ENCODE peak calls at places on chromosomes 12 and 14, in ten cellular contexts. One of them, this sample, is unnamed.

GRCh38 chr12:39824505-39825198 is 205.0 kb upstream of the ABCD2 start:
- DNase-seq in GM23338: no peak
- DNase-seq in K562: no peak
- DNase-seq in SK-N-SH: peak
- DNase-seq in GM12892: no peak
- DNase-seq in spleen: no peak
- DNase-seq in Panc1: no peak
- DNase-seq in stomach: no peak
- DNase-seq in sigmoid colon: no peak
- DNase-seq in endothelial cell of umbilical vein: peak
- DNase-seq in this sample: no peak

GRCh38 chr12:121789233-121789781 is 4.2 kb downstream of the RHOF start:
- DNase-seq in GM23338: no peak
- DNase-seq in K562: no peak
- DNase-seq in SK-N-SH: no peak
- DNase-seq in GM12892: no peak
- DNase-seq in spleen: peak
- DNase-seq in Panc1: no peak
- DNase-seq in stomach: no peak
- DNase-seq in sigmoid colon: no peak
- DNase-seq in endothelial cell of umbilical vein: no peak
- DNase-seq in this sample: no peak

GRCh38 chr14:33842299-33842698 is 108.6 kb downstream of the EGLN3 start:
- DNase-seq in GM23338: no peak
- DNase-seq in K562: no peak
- DNase-seq in SK-N-SH: no peak
- DNase-seq in GM12892: no peak
- DNase-seq in spleen: no peak
- DNase-seq in Panc1: no peak
- DNase-seq in stomach: no peak
- DNase-seq in sigmoid colon: no peak
- DNase-seq in endothelial cell of umbilical vein: no peak
- DNase-seq in this sample: no peak

GRCh38 chr12:109987615-109988014 is 8.6 kb downstream of the GIT2 start:
- DNase-seq in GM23338: no peak
- DNase-seq in K562: no peak
- DNase-seq in SK-N-SH: no peak
- DNase-seq in GM12892: no peak
- DNase-seq in spleen: no peak
- DNase-seq in Panc1: no peak
- DNase-seq in stomach: no peak
- DNase-seq in sigmoid colon: no peak
- DNase-seq in endothelial cell of umbilical vein: no peak
- DNase-seq in this sample: no peak

GRCh38 chr14:106875503-106875902 is 1349.1 kb downstream of the TMEM121 start:
- DNase-seq in GM23338: no peak
- DNase-seq in K562: no peak
- DNase-seq in SK-N-SH: no peak
- DNase-seq in GM12892: no peak
- DNase-seq in spleen: peak
- DNase-seq in Panc1: no peak
- DNase-seq in stomach: peak
- DNase-seq in sigmoid colon: no peak
- DNase-seq in endothelial cell of umbilical vein: no peak
- DNase-seq in this sample: no peak

GRCh38 chr12:11780521-11781101 is 131.1 kb downstream of the ETV6 start:
- DNase-seq in GM23338: no peak
- DNase-seq in K562: no peak
- DNase-seq in SK-N-SH: no peak
- DNase-seq in GM12892: no peak
- DNase-seq in spleen: no peak
- DNase-seq in Panc1: no peak
- DNase-seq in stomach: no peak
- DNase-seq in sigmoid colon: no peak
- DNase-seq in endothelial cell of umbilical vein: no peak
- DNase-seq in this sample: no peak

GRCh38 chr14:29925106-29925722 is 2.4 kb downstream of the PRKD1 start:
- DNase-seq in GM23338: peak
- DNase-seq in K562: no peak
- DNase-seq in SK-N-SH: no peak
- DNase-seq in GM12892: no peak
- DNase-seq in spleen: no peak
- DNase-seq in Panc1: no peak
- DNase-seq in stomach: no peak
- DNase-seq in sigmoid colon: no peak
- DNase-seq in endothelial cell of umbilical vein: no peak
- DNase-seq in this sample: no peak

GRCh38 chr14:96160030-96160912 is 44.4 kb upstream of the BDKRB2 start:
- DNase-seq in GM23338: no peak
- DNase-seq in K562: no peak
- DNase-seq in SK-N-SH: no peak
- DNase-seq in GM12892: no peak
- DNase-seq in spleen: no peak
- DNase-seq in Panc1: no peak
- DNase-seq in stomach: peak
- DNase-seq in sigmoid colon: no peak
- DNase-seq in endothelial cell of umbilical vein: no peak
- DNase-seq in this sample: no peak

GRCh38 chr14:32259368-32260013 is 56.4 kb upstream of the RNU6-8 start:
- DNase-seq in GM23338: peak
- DNase-seq in K562: peak
- DNase-seq in SK-N-SH: peak
- DNase-seq in GM12892: peak
- DNase-seq in spleen: no peak
- DNase-seq in Panc1: no peak
- DNase-seq in stomach: no peak
- DNase-seq in sigmoid colon: no peak
- DNase-seq in endothelial cell of umbilical vein: peak
- DNase-seq in this sample: no peak

GRCh38 chr12:113980537-113981337 is 14.6 kb upstream of the RBM19 start:
- DNase-seq in GM23338: peak
- DNase-seq in K562: peak
- DNase-seq in SK-N-SH: peak
- DNase-seq in GM12892: no peak
- DNase-seq in spleen: no peak
- DNase-seq in Panc1: peak
- DNase-seq in stomach: no peak
- DNase-seq in sigmoid colon: no peak
- DNase-seq in endothelial cell of umbilical vein: peak
- DNase-seq in this sample: peak

GRCh38 chr12:113983777-113984448 is 17.8 kb upstream of the RBM19 start:
- DNase-seq in GM23338: no peak
- DNase-seq in K562: no peak
- DNase-seq in SK-N-SH: no peak
- DNase-seq in GM12892: no peak
- DNase-seq in spleen: no peak
- DNase-seq in Panc1: no peak
- DNase-seq in stomach: no peak
- DNase-seq in sigmoid colon: no peak
- DNase-seq in endothelial cell of umbilical vein: no peak
- DNase-seq in this sample: no peak

GRCh38 chr12:113984464-113984863 is 18.3 kb upstream of the RBM19 start:
- DNase-seq in GM23338: no peak
- DNase-seq in K562: no peak
- DNase-seq in SK-N-SH: no peak
- DNase-seq in GM12892: no peak
- DNase-seq in spleen: no peak
- DNase-seq in Panc1: no peak
- DNase-seq in stomach: no peak
- DNase-seq in sigmoid colon: no peak
- DNase-seq in endothelial cell of umbilical vein: no peak
- DNase-seq in this sample: no peak

GRCh38 chr12:113980054-113980453 is 13.9 kb upstream of the RBM19 start:
- DNase-seq in GM23338: no peak
- DNase-seq in K562: no peak
- DNase-seq in SK-N-SH: no peak
- DNase-seq in GM12892: no peak
- DNase-seq in spleen: no peak
- DNase-seq in Panc1: no peak
- DNase-seq in stomach: no peak
- DNase-seq in sigmoid colon: no peak
- DNase-seq in endothelial cell of umbilical vein: no peak
- DNase-seq in this sample: no peak

DNA sequence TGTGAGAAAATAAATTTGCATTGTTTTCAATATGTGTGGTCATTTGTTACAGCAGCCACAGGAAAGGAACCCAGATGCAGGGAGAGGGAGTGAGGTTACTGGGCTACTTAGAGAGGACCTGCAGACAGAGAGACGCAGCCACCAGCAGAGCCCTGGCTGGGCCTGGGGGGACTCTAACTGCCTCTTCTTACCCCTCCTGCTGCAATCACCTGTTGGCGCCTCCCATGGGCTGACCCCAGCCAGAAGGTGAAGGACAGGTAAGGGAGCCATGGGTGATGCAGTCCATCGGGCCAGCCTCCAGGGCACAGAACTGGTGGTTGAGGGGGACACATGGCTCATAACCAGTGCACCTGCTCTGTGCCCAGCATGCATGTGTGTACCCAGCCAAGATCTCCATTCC is 15.8 kb upstream of the RBM19 start:
- DNase-seq in GM23338: no peak
- DNase-seq in K562: no peak
- DNase-seq in SK-N-SH: no peak
- DNase-seq in GM12892: no peak
- DNase-seq in spleen: no peak
- DNase-seq in Panc1: no peak
- DNase-seq in stomach: no peak
- DNase-seq in sigmoid colon: no peak
- DNase-seq in endothelial cell of umbilical vein: no peak
- DNase-seq in this sample: no peak
- TF ChIP-seq POLR2AphosphoS5 in GM23338: no peak
- TF ChIP-seq POLR2AphosphoS5 in K562: no peak
- TF ChIP-seq POLR2AphosphoS5 in SK-N-SH: no peak
- TF ChIP-seq POLR2AphosphoS5 in GM12892: no peak
- TF ChIP-seq POLR2AphosphoS5 in spleen: no peak
- TF ChIP-seq POLR2AphosphoS5 in Panc1: no peak
- TF ChIP-seq POLR2AphosphoS5 in stomach: no peak
- TF ChIP-seq POLR2AphosphoS5 in sigmoid colon: no peak
- TF ChIP-seq POLR2AphosphoS5 in endothelial cell of umbilical vein: no peak
- TF ChIP-seq POLR2AphosphoS5 in this sample: no peak

DNA sequence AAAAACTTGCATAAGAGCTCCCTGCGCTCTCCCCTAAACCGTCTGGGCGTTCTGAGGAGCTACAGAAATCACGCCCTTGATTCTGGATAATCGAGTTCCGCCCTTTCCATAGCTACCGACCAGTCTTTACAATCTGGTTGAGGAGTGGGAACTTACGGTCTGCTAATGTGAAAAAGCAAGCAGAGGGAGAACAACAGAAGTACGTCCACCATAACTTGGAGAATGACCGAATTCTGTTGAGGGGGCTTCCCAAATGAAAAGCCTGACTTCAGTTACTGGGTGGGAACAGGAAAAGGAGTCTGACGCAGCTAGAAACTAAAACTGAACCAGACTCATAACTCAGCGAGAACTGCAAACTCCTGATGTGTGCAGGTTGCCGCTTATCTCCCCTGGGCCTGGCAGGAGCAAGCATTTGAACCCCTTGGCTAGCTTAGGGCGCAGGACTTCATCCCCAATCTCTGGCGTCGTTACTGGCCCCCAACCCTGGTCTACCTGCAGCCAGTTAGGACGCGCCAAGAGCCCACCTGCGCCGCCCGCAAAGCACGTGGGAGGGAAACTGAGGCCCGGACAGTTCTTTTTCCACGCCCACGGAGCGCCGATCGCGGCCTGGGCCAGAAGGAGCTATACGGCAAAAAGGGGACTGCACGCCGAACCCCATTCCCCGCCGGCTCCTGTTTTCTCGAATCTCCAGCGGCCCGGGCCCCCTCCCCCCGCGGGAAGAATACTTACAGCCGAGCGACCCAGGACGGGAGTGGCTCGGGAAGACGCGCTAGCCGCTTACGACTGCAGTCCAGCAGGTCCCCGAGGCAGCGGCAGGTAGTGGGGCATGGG is 818 bp downstream of the LRIG3 start:
- DNase-seq in GM23338: peak
- DNase-seq in K562: no peak
- DNase-seq in SK-N-SH: no peak
- DNase-seq in GM12892: peak
- DNase-seq in spleen: peak
- DNase-seq in Panc1: peak
- DNase-seq in stomach: no peak
- DNase-seq in sigmoid colon: peak
- DNase-seq in endothelial cell of umbilical vein: peak
- DNase-seq in this sample: peak
- TF ChIP-seq POLR2AphosphoS5 in GM23338: no peak
- TF ChIP-seq POLR2AphosphoS5 in K562: no peak
- TF ChIP-seq POLR2AphosphoS5 in SK-N-SH: no peak
- TF ChIP-seq POLR2AphosphoS5 in GM12892: no peak
- TF ChIP-seq POLR2AphosphoS5 in spleen: peak
- TF ChIP-seq POLR2AphosphoS5 in Panc1: no peak
- TF ChIP-seq POLR2AphosphoS5 in stomach: peak
- TF ChIP-seq POLR2AphosphoS5 in sigmoid colon: peak
- TF ChIP-seq POLR2AphosphoS5 in endothelial cell of umbilical vein: no peak
- TF ChIP-seq POLR2AphosphoS5 in this sample: no peak

GRCh38 chr12:94094700-94095099 is 53.7 kb upstream of the PLXNC1 start:
- DNase-seq in GM23338: no peak
- DNase-seq in K562: no peak
- DNase-seq in SK-N-SH: no peak
- DNase-seq in GM12892: no peak
- DNase-seq in spleen: no peak
- DNase-seq in Panc1: no peak
- DNase-seq in stomach: no peak
- DNase-seq in sigmoid colon: no peak
- DNase-seq in endothelial cell of umbilical vein: no peak
- DNase-seq in this sample: no peak
- TF ChIP-seq POLR2AphosphoS5 in GM23338: no peak
- TF ChIP-seq POLR2AphosphoS5 in K562: no peak
- TF ChIP-seq POLR2AphosphoS5 in SK-N-SH: no peak
- TF ChIP-seq POLR2AphosphoS5 in GM12892: no peak
- TF ChIP-seq POLR2AphosphoS5 in spleen: no peak
- TF ChIP-seq POLR2AphosphoS5 in Panc1: no peak
- TF ChIP-seq POLR2AphosphoS5 in stomach: no peak
- TF ChIP-seq POLR2AphosphoS5 in sigmoid colon: no peak
- TF ChIP-seq POLR2AphosphoS5 in endothelial cell of umbilical vein: no peak
- TF ChIP-seq POLR2AphosphoS5 in this sample: no peak

GRCh38 chr12:57939291-57939690 is 2.1 kb upstream of the ATP23 start:
- DNase-seq in GM23338: no peak
- DNase-seq in K562: no peak
- DNase-seq in SK-N-SH: no peak
- DNase-seq in GM12892: no peak
- DNase-seq in spleen: no peak
- DNase-seq in Panc1: no peak
- DNase-seq in stomach: no peak
- DNase-seq in sigmoid colon: no peak
- DNase-seq in endothelial cell of umbilical vein: no peak
- DNase-seq in this sample: no peak
- TF ChIP-seq POLR2AphosphoS5 in GM23338: no peak
- TF ChIP-seq POLR2AphosphoS5 in K562: no peak
- TF ChIP-seq POLR2AphosphoS5 in SK-N-SH: no peak
- TF ChIP-seq POLR2AphosphoS5 in GM12892: no peak
- TF ChIP-seq POLR2AphosphoS5 in spleen: no peak
- TF ChIP-seq POLR2AphosphoS5 in Panc1: no peak
- TF ChIP-seq POLR2AphosphoS5 in stomach: no peak
- TF ChIP-seq POLR2AphosphoS5 in sigmoid colon: no peak
- TF ChIP-seq POLR2AphosphoS5 in endothelial cell of umbilical vein: no peak
- TF ChIP-seq POLR2AphosphoS5 in this sample: no peak

DNA sequence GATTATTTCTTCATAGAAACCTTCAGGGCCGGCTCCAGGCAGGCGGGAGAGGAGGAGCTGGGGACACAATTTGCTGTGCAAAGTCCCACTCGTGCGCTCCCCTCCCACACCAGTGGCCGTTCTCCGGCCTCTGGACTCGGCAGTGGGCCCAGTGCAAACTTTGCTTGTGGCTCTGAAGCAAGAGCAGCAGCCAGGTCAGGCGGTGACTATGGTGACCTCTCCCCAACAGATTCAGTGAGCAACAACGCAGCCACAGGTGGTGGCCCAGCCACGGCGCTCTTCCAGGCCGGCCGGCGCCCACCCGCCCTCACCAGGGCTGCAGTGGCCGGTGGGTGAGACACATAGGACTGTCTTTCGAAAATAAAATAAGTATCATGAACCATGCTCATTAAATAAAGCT is 29.5 kb downstream of the VPS37B start:
- DNase-seq in GM23338: no peak
- DNase-seq in K562: no peak
- DNase-seq in SK-N-SH: no peak
- DNase-seq in GM12892: peak
- DNase-seq in spleen: peak
- DNase-seq in Panc1: no peak
- DNase-seq in stomach: peak
- DNase-seq in sigmoid colon: peak
- DNase-seq in endothelial cell of umbilical vein: no peak
- DNase-seq in this sample: no peak
- TF ChIP-seq POLR2AphosphoS5 in GM23338: no peak
- TF ChIP-seq POLR2AphosphoS5 in K562: no peak
- TF ChIP-seq POLR2AphosphoS5 in SK-N-SH: no peak
- TF ChIP-seq POLR2AphosphoS5 in GM12892: no peak
- TF ChIP-seq POLR2AphosphoS5 in spleen: no peak
- TF ChIP-seq POLR2AphosphoS5 in Panc1: no peak
- TF ChIP-seq POLR2AphosphoS5 in stomach: no peak
- TF ChIP-seq POLR2AphosphoS5 in sigmoid colon: no peak
- TF ChIP-seq POLR2AphosphoS5 in endothelial cell of umbilical vein: no peak
- TF ChIP-seq POLR2AphosphoS5 in this sample: no peak

This sample was measured in prostate gland.